ENCODE peak calls at places on chromosomes 16 and 17, in five cellular contexts. H is fibroblast of the conjunctiva; W is stimulated activated naive CD8-positive, alpha-beta T cell treated with anti-CD3 and anti-CD28 coated beads, Interleukin-15, Interleukin-2, amounts not matched to agents 100 U/mL and 50 U/mL, for 24 hours; N is NB4; K is AG04450. D is an unnamed sample.
A peak's percentile ranks its signal among the peaks of the same experiment; 100 is the strongest.

GRCh38 chr16:73057369-73058210 is 9.7 kb upstream of the ZFHX3 start:
- DNase-seq in H (no peak), W (no peak), N (peak; percentile 59), K (no peak), D (no peak)

GRCh38 chr17:8889458-8890210 is 22.2 kb upstream of the PIK3R6 start:
- DNase-seq in H (no peak), W (no peak), N (no peak), K (no peak), D (no peak)

GRCh38 chr16:995087-995486 is 13.5 kb downstream of the SOX8 start:
- DNase-seq in H (no peak), W (no peak), N (no peak), K (no peak), D (no peak)

GRCh38 chr16:654034-654433 is 4.9 kb downstream of the WDR90 start:
- DNase-seq in H (no peak), W (no peak), N (no peak), K (no peak), D (no peak)

GRCh38 chr16:2043980-2044451 is 3.6 kb downstream of the NTHL1 start:
- DNase-seq in H (no peak), W (no peak), N (no peak), K (no peak), D (peak; percentile 62)

GRCh38 chr17:21218101-21218500 is 4.1 kb upstream of the TMEM11 start:
- DNase-seq in H (no peak), W (peak; percentile 53), N (peak; percentile 64), K (no peak), D (no peak)

GRCh38 chr16:46947900-46948547 is 25.4 kb downstream of the DNAJA2 start:
- DNase-seq in H (peak; percentile 17), W (peak; percentile 32), N (peak; percentile 72), K (no peak), D (no peak)

GRCh38 chr17:37779554-37779953 is 34.7 kb upstream of the HNF1B start:
- DNase-seq in H (peak; percentile 28), W (no peak), N (no peak), K (no peak), D (no peak)

GRCh38 chr17:32258383-32259121 is 7.1 kb upstream of the RHBDL3 start:
- DNase-seq in H (no peak), W (no peak), N (no peak), K (no peak), D (no peak)

GRCh38 chr16:83956336-83957289 is 3.6 kb downstream of the OSGIN1 start:
- DNase-seq in H (peak; percentile 60), W (peak; percentile 82), N (peak; percentile 87), K (peak; percentile 43), D (peak; percentile 86)

GRCh38 chr16:55809851-55810250 is 23.0 kb downstream of the CES1 start:
- DNase-seq in H (no peak), W (no peak), N (no peak), K (no peak), D (no peak)

GRCh38 chr17:39208893-39209292 is 8.8 kb downstream of the RPL19 start:
- DNase-seq in H (no peak), W (peak; percentile 50), N (peak; percentile 73), K (no peak), D (no peak)

GRCh38 chr16:51151435-51151950 is 423 bp upstream of the SALL1 start:
- DNase-seq in H (peak; percentile 71), W (no peak), N (no peak), K (no peak), D (peak; percentile 53)

D was measured in heart right ventricle.